ENCODE peak calls at places on chromosomes 4 and X, in eight cellular contexts. One of them, this sample, is unnamed.

GRCh38 chrX:114611018-114611619 is 27.2 kb downstream of the HTR2C start:
- DNase-seq in fibroblast of the aortic adventitia: peak; percentile 69
- DNase-seq in nephron progenitor cell: peak; percentile 56
- DNase-seq in thyroid gland: peak; percentile 19
- DNase-seq in AG10803: peak; percentile 44
- DNase-seq in RWPE1: peak; percentile 7
- DNase-seq in B cell: peak; percentile 16
- DNase-seq in tibial nerve: no peak
- DNase-seq in this sample: peak; percentile 33

GRCh38 chr4:165761968-165762367 is 111.1 kb upstream of the TLL1 start:
- DNase-seq in fibroblast of the aortic adventitia: no peak
- DNase-seq in nephron progenitor cell: no peak
- DNase-seq in thyroid gland: no peak
- DNase-seq in AG10803: no peak
- DNase-seq in RWPE1: no peak
- DNase-seq in B cell: no peak
- DNase-seq in tibial nerve: no peak
- DNase-seq in this sample: no peak

GRCh38 chrX:17692709-17693346 is 44.5 kb upstream of the SCML1 start:
- DNase-seq in fibroblast of the aortic adventitia: peak; percentile 30
- DNase-seq in nephron progenitor cell: peak; percentile 64
- DNase-seq in thyroid gland: no peak
- DNase-seq in AG10803: peak; percentile 46
- DNase-seq in RWPE1: no peak
- DNase-seq in B cell: no peak
- DNase-seq in tibial nerve: no peak
- DNase-seq in this sample: no peak

GRCh38 chr4:373062-373839 is 35.6 kb downstream of the ZNF141 start:
- DNase-seq in fibroblast of the aortic adventitia: no peak
- DNase-seq in nephron progenitor cell: no peak
- DNase-seq in thyroid gland: no peak
- DNase-seq in AG10803: no peak
- DNase-seq in RWPE1: no peak
- DNase-seq in B cell: no peak
- DNase-seq in tibial nerve: no peak
- DNase-seq in this sample: no peak

GRCh38 chrX:150766351-150767044 is 73.3 kb downstream of the MTMR1 start:
- DNase-seq in fibroblast of the aortic adventitia: no peak
- DNase-seq in nephron progenitor cell: no peak
- DNase-seq in thyroid gland: no peak
- DNase-seq in AG10803: no peak
- DNase-seq in RWPE1: no peak
- DNase-seq in B cell: no peak
- DNase-seq in tibial nerve: no peak
- DNase-seq in this sample: no peak

GRCh38 chr4:57148831-57149230 is 38.6 kb upstream of the IGFBP7 start:
- DNase-seq in fibroblast of the aortic adventitia: peak; percentile 42
- DNase-seq in nephron progenitor cell: no peak
- DNase-seq in thyroid gland: no peak
- DNase-seq in AG10803: peak; percentile 75
- DNase-seq in RWPE1: peak; percentile 59
- DNase-seq in B cell: no peak
- DNase-seq in tibial nerve: no peak
- DNase-seq in this sample: no peak

GRCh38 chr4:26235500-26235899 is 85.3 kb upstream of the RBPJ start:
- DNase-seq in fibroblast of the aortic adventitia: peak; percentile 92
- DNase-seq in nephron progenitor cell: no peak
- DNase-seq in thyroid gland: no peak
- DNase-seq in AG10803: peak; percentile 77
- DNase-seq in RWPE1: peak; percentile 67
- DNase-seq in B cell: no peak
- DNase-seq in tibial nerve: peak; percentile 38
- DNase-seq in this sample: no peak

GRCh38 chr4:80608285-80608980 is 272.9 kb downstream of the CFAP299 start:
- DNase-seq in fibroblast of the aortic adventitia: peak; percentile 63
- DNase-seq in nephron progenitor cell: no peak
- DNase-seq in thyroid gland: no peak
- DNase-seq in AG10803: peak; percentile 54
- DNase-seq in RWPE1: no peak
- DNase-seq in B cell: no peak
- DNase-seq in tibial nerve: no peak
- DNase-seq in this sample: no peak

GRCh38 chrX:47807548-47807947 is 29.2 kb upstream of the ZNF81 start:
- DNase-seq in fibroblast of the aortic adventitia: no peak
- DNase-seq in nephron progenitor cell: no peak
- DNase-seq in thyroid gland: no peak
- DNase-seq in AG10803: no peak
- DNase-seq in RWPE1: no peak
- DNase-seq in B cell: no peak
- DNase-seq in tibial nerve: no peak
- DNase-seq in this sample: no peak

GRCh38 chrX:154025230-154025629 is 5.5 kb upstream of the IRAK1 start:
- DNase-seq in fibroblast of the aortic adventitia: no peak
- DNase-seq in nephron progenitor cell: no peak
- DNase-seq in thyroid gland: peak; percentile 39
- DNase-seq in AG10803: no peak
- DNase-seq in RWPE1: no peak
- DNase-seq in B cell: no peak
- DNase-seq in tibial nerve: no peak
- DNase-seq in this sample: no peak
- TF ChIP-seq CTCF in fibroblast of the aortic adventitia: no peak
- TF ChIP-seq CTCF in nephron progenitor cell: no peak
- TF ChIP-seq CTCF in thyroid gland: no peak
- TF ChIP-seq CTCF in AG10803: no peak
- TF ChIP-seq CTCF in RWPE1: no peak
- TF ChIP-seq CTCF in B cell: no peak
- TF ChIP-seq CTCF in tibial nerve: no peak
- TF ChIP-seq CTCF in this sample: no peak

DNA sequence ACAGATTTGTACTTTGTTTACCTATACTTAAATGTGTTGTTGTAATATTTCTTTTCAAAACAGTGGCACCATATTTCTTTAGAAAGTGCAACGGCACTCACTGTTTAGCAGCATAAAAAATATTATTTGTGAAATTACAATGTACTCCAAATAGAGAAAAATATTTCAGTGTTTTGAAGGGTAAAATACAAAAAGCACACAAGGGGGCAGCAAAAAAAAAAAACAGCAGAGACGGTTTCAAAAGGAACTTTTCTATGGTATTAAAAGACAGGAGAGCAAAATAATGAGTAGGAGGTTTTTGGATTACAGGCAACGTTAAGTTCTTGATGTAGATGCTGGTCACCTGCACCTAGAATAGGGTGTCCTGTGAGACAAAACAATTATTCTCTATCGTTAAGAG is 2.0 kb downstream of the NUDT11 start:
- DNase-seq in fibroblast of the aortic adventitia: peak; percentile 27
- DNase-seq in nephron progenitor cell: no peak
- DNase-seq in thyroid gland: no peak
- DNase-seq in AG10803: no peak
- DNase-seq in RWPE1: no peak
- DNase-seq in B cell: no peak
- DNase-seq in tibial nerve: no peak
- DNase-seq in this sample: no peak
- TF ChIP-seq CTCF in fibroblast of the aortic adventitia: peak; percentile 33
- TF ChIP-seq CTCF in nephron progenitor cell: no peak
- TF ChIP-seq CTCF in thyroid gland: no peak
- TF ChIP-seq CTCF in AG10803: peak; percentile 40
- TF ChIP-seq CTCF in RWPE1: no peak
- TF ChIP-seq CTCF in B cell: no peak
- TF ChIP-seq CTCF in tibial nerve: no peak
- TF ChIP-seq CTCF in this sample: peak; percentile 21

GRCh38 chr4:62531731-62532130 is 1331.6 kb downstream of the ADGRL3 start:
- DNase-seq in fibroblast of the aortic adventitia: no peak
- DNase-seq in nephron progenitor cell: no peak
- DNase-seq in thyroid gland: no peak
- DNase-seq in AG10803: no peak
- DNase-seq in RWPE1: no peak
- DNase-seq in B cell: no peak
- DNase-seq in tibial nerve: no peak
- DNase-seq in this sample: no peak
- TF ChIP-seq CTCF in fibroblast of the aortic adventitia: no peak
- TF ChIP-seq CTCF in nephron progenitor cell: no peak
- TF ChIP-seq CTCF in thyroid gland: no peak
- TF ChIP-seq CTCF in AG10803: no peak
- TF ChIP-seq CTCF in RWPE1: no peak
- TF ChIP-seq CTCF in B cell: no peak
- TF ChIP-seq CTCF in tibial nerve: no peak
- TF ChIP-seq CTCF in this sample: no peak

GRCh38 chr4:73998040-73999011 is at the start of gene CXCL5:
- DNase-seq in fibroblast of the aortic adventitia: peak; percentile 69
- DNase-seq in nephron progenitor cell: peak; percentile 63
- DNase-seq in thyroid gland: peak; percentile 10
- DNase-seq in AG10803: peak; percentile 37
- DNase-seq in RWPE1: no peak
- DNase-seq in B cell: no peak
- DNase-seq in tibial nerve: no peak
- DNase-seq in this sample: no peak
- TF ChIP-seq CTCF in fibroblast of the aortic adventitia: peak; percentile 44
- TF ChIP-seq CTCF in nephron progenitor cell: no peak
- TF ChIP-seq CTCF in thyroid gland: no peak
- TF ChIP-seq CTCF in AG10803: no peak
- TF ChIP-seq CTCF in RWPE1: no peak
- TF ChIP-seq CTCF in B cell: no peak
- TF ChIP-seq CTCF in tibial nerve: no peak
- TF ChIP-seq CTCF in this sample: no peak

GRCh38 chr4:135840781-135841180 is 1639.2 kb upstream of the PABPC4L start:
- DNase-seq in fibroblast of the aortic adventitia: no peak
- DNase-seq in nephron progenitor cell: no peak
- DNase-seq in thyroid gland: no peak
- DNase-seq in AG10803: no peak
- DNase-seq in RWPE1: no peak
- DNase-seq in B cell: no peak
- DNase-seq in tibial nerve: no peak
- DNase-seq in this sample: no peak
- TF ChIP-seq CTCF in fibroblast of the aortic adventitia: no peak
- TF ChIP-seq CTCF in nephron progenitor cell: no peak
- TF ChIP-seq CTCF in thyroid gland: no peak
- TF ChIP-seq CTCF in AG10803: no peak
- TF ChIP-seq CTCF in RWPE1: no peak
- TF ChIP-seq CTCF in B cell: no peak
- TF ChIP-seq CTCF in tibial nerve: no peak
- TF ChIP-seq CTCF in this sample: no peak

DNA sequence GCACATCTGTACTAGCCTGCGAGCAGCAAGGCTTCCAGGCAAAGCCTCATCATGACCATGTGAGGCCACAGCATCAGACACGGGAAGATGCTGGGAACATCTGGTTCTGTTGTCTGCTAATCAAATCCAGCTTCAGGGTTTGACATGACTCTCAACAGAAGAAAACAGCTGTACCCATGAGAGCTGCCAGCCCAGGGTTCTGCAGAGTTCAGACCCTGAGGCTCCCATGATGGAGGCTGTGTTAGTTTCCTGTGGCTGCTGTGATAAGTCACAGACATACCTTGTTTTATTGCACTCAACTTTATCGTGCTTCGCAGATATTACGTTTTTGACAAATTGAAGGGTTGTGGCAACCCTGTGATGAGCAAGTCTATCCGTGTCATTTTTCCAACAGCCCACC is 37.5 kb downstream of the JAKMIP1 start:
- DNase-seq in fibroblast of the aortic adventitia: no peak
- DNase-seq in nephron progenitor cell: no peak
- DNase-seq in thyroid gland: no peak
- DNase-seq in AG10803: no peak
- DNase-seq in RWPE1: no peak
- DNase-seq in B cell: no peak
- DNase-seq in tibial nerve: no peak
- DNase-seq in this sample: no peak
- TF ChIP-seq CTCF in fibroblast of the aortic adventitia: no peak
- TF ChIP-seq CTCF in nephron progenitor cell: no peak
- TF ChIP-seq CTCF in thyroid gland: no peak
- TF ChIP-seq CTCF in AG10803: no peak
- TF ChIP-seq CTCF in RWPE1: no peak
- TF ChIP-seq CTCF in B cell: no peak
- TF ChIP-seq CTCF in tibial nerve: no peak
- TF ChIP-seq CTCF in this sample: no peak

GRCh38 chr4:1945492-1945891 is 63.3 kb downstream of the NELFA start:
- DNase-seq in fibroblast of the aortic adventitia: no peak
- DNase-seq in nephron progenitor cell: no peak
- DNase-seq in thyroid gland: no peak
- DNase-seq in AG10803: no peak
- DNase-seq in RWPE1: no peak
- DNase-seq in B cell: no peak
- DNase-seq in tibial nerve: no peak
- DNase-seq in this sample: no peak
- TF ChIP-seq CTCF in fibroblast of the aortic adventitia: no peak
- TF ChIP-seq CTCF in nephron progenitor cell: no peak
- TF ChIP-seq CTCF in thyroid gland: no peak
- TF ChIP-seq CTCF in AG10803: no peak
- TF ChIP-seq CTCF in RWPE1: no peak
- TF ChIP-seq CTCF in B cell: no peak
- TF ChIP-seq CTCF in tibial nerve: no peak
- TF ChIP-seq CTCF in this sample: no peak